ENCODE peak calls at places on chromosome 9, in ten cellular contexts. L is foreskin keratinocyte; A is stimulated activated CD4-positive, alpha-beta T cell treated with anti-CD3 and anti-CD28 coated beads, Interleukin-4, amount 100 ng/mL, for 48 hours; J is glomerular endothelial cell; R is tibial artery; W is stimulated activated naive CD4-positive, alpha-beta T cell; E is substantia nigra; T is T-cell; Y is NCI-H510A; S is GDM1. G is an unnamed sample.

GRCh38 chr9:88387733-88388202 is 476 bp upstream of the SPIN1 start:
- DNase-seq in W (no peak), J (no peak), E (peak; percentile 70), L (peak; percentile 84), A (peak; percentile 2), R (peak; percentile 72), T (peak; percentile 55), S (peak; percentile 46), Y (peak; percentile 60), G (peak; percentile 70)

GRCh38 chr9:135023816-135024405 is 63.6 kb upstream of the OLFM1 start:
- DNase-seq in A (no peak), W (no peak), L (peak; percentile 0), J (no peak), E (no peak), S (no peak), T (no peak), Y (no peak), R (no peak), G (no peak)

GRCh38 chr9:35285731-35286130 is 123.9 kb downstream of the UNC13B start:
- DNase-seq in S (no peak), L (no peak), J (no peak), A (no peak), E (no peak), W (no peak), T (no peak), R (no peak), Y (no peak), G (no peak)

GRCh38 chr9:133837644-133838597 is 99.8 kb upstream of the SARDH start:
- DNase-seq in E (no peak), S (no peak), T (no peak), Y (no peak), J (no peak), R (no peak), L (no peak), A (no peak), W (no peak), G (no peak)

GRCh38 chr9:29078063-29078660 is 1504.9 kb upstream of the C9orf72 start:
- DNase-seq in S (no peak), R (no peak), L (peak; percentile 72), Y (no peak), E (no peak), A (no peak), T (no peak), W (no peak), J (no peak), G (peak; percentile 84)

GRCh38 chr9:123871781-123872180 is 58.1 kb downstream of the DENND1A start:
- DNase-seq in E (peak; percentile 10), T (no peak), L (no peak), A (no peak), W (no peak), R (no peak), Y (no peak), J (no peak), S (no peak), G (no peak)

GRCh38 chr9:136525841-136526499 is 19.9 kb downstream of the NOTCH1 start:
- DNase-seq in J (no peak), E (peak; percentile 71), A (no peak), W (no peak), Y (no peak), L (no peak), R (peak; percentile 82), S (no peak), T (no peak), G (no peak)

GRCh38 chr9:133490865-133491655 is 12.2 kb upstream of the SLC2A6 start:
- DNase-seq in L (no peak), A (no peak), W (no peak), J (no peak), R (no peak), E (no peak), Y (no peak), T (no peak), S (no peak), G (no peak)

GRCh38 chr9:82334286-82334685 is 345.7 kb downstream of the SPATA31D1 start:
- DNase-seq in W (no peak), R (no peak), A (no peak), S (no peak), Y (no peak), T (no peak), L (no peak), E (no peak), J (no peak), G (peak; percentile 11)

GRCh38 chr9:20838218-20838617 is 154.2 kb downstream of the FOCAD start:
- DNase-seq in W (no peak), S (no peak), E (no peak), L (peak; percentile 50), R (no peak), Y (no peak), T (no peak), J (no peak), A (no peak), G (peak; percentile 4)

GRCh38 chr9:133794006-133794760 is 56.0 kb upstream of the SARDH start:
- DNase-seq in R (no peak), L (no peak), A (no peak), T (no peak), W (no peak), S (no peak), Y (no peak), J (no peak), E (no peak), G (no peak)

GRCh38 chr9:134734270-134734669 is 92.7 kb downstream of the COL5A1 start:
- DNase-seq in A (no peak), L (no peak), T (no peak), R (no peak), S (no peak), Y (no peak), E (peak; percentile 81), J (no peak), W (no peak), G (no peak)

GRCh38 chr9:110579763-110580255 is 268 bp upstream of the SVEP1 start:
- DNase-seq in R (peak; percentile 64), L (no peak), S (no peak), A (no peak), J (no peak), T (no peak), Y (no peak), E (peak; percentile 41), W (no peak), G (no peak)

GRCh38 chr9:101716629-101717028 is 21.8 kb downstream of the GRIN3A start:
- DNase-seq in J (no peak), W (no peak), R (no peak), L (no peak), T (no peak), A (no peak), E (no peak), S (no peak), Y (no peak), G (no peak)

GRCh38 chr9:136016221-136016881 is 55.2 kb upstream of the UBAC1 start:
- DNase-seq in W (no peak), T (no peak), Y (no peak), J (no peak), S (no peak), R (peak; percentile 54), A (no peak), L (no peak), E (no peak), G (no peak)

GRCh38 chr9:4196886-4197285 is 103.0 kb downstream of the GLIS3 start:
- DNase-seq in J (no peak), W (no peak), T (no peak), A (no peak), R (no peak), L (no peak), S (no peak), E (no peak), Y (no peak), G (peak; percentile 9)

GRCh38 chr9:12629091-12629490 is 64.1 kb upstream of the TYRP1 start:
- DNase-seq in S (no peak), J (no peak), E (no peak), Y (no peak), W (no peak), R (no peak), A (no peak), L (no peak), T (no peak), G (no peak)

GRCh38 chr9:13860019-13860418 is 453.9 kb downstream of the NFIB start:
- DNase-seq in W (no peak), T (no peak), R (no peak), J (no peak), E (no peak), L (no peak), Y (no peak), S (no peak), A (no peak), G (no peak)

GRCh38 chr9:105054488-105054887 is 126.5 kb upstream of the ABCA1 start:
- DNase-seq in L (peak; percentile 71), R (no peak), S (no peak), E (no peak), A (no peak), J (no peak), W (no peak), Y (no peak), T (no peak), G (peak; percentile 79)

GRCh38 chr9:14723301-14723700 is 768 bp upstream of the CER1 start:
- DNase-seq in L (no peak), E (no peak), A (no peak), T (no peak), W (no peak), J (no peak), R (no peak), S (no peak), Y (no peak), G (no peak)

GRCh38 chr9:93682155-93682968 is 106.0 kb downstream of the PHF2 start:
- DNase-seq in Y (peak; percentile 47), J (no peak), S (no peak), R (peak; percentile 74), A (peak; percentile 69), E (peak; percentile 22), W (peak; percentile 48), T (peak; percentile 52), L (peak; percentile 26), G (peak; percentile 61)

GRCh38 chr9:136552117-136552685 is 6.4 kb upstream of the NOTCH1 start:
- DNase-seq in L (peak; percentile 69), S (no peak), Y (no peak), R (peak; percentile 80), W (no peak), J (no peak), A (no peak), E (no peak), T (peak; percentile 38), G (peak; percentile 82)

GRCh38 chr9:105957830-105958229 is 263.5 kb downstream of the TMEM38B start:
- DNase-seq in T (no peak), S (no peak), R (no peak), W (no peak), L (peak; percentile 37), Y (no peak), A (no peak), E (no peak), J (no peak), G (peak; percentile 10)

GRCh38 chr9:684950-685340 is 156.6 kb upstream of the DMRT1 start:
- DNase-seq in J (no peak), L (peak; percentile 93), A (no peak), S (no peak), R (no peak), W (no peak), T (no peak), E (no peak), Y (no peak), G (peak; percentile 91)

GRCh38 chr9:15248106-15248505 is 58.9 kb downstream of the TTC39B start:
- DNase-seq in A (no peak), L (no peak), Y (no peak), T (no peak), S (no peak), W (no peak), R (no peak), E (no peak), J (no peak), G (no peak)

GRCh38 chr9:84419203-84419602 is 78.6 kb upstream of the SLC28A3 start:
- DNase-seq in R (no peak), L (no peak), T (no peak), J (no peak), Y (no peak), A (no peak), W (no peak), S (no peak), E (no peak), G (no peak)

GRCh38 chr9:73093740-73094379 is 57.8 kb upstream of the ANXA1 start:
- DNase-seq in S (no peak), A (no peak), J (no peak), T (no peak), Y (no peak), E (no peak), R (no peak), L (no peak), W (no peak), G (no peak)